ENCODE peak calls at places on chromosome 20, in four cellular contexts. One of them, this sample, is unnamed.

GRCh38 chr20:49045440-49046086 is 549 bp upstream of the CSE1L start:
- DNase-seq in GM23338: peak; percentile 49
- DNase-seq in CD4-positive, CD25-positive, alpha-beta regulatory T cell: no peak
- DNase-seq in cardiac muscle cell: peak; percentile 15
- DNase-seq in this sample: no peak

GRCh38 chr20:17616480-17617211 is 46.8 kb downstream of the DSTN start:
- DNase-seq in GM23338: no peak
- DNase-seq in CD4-positive, CD25-positive, alpha-beta regulatory T cell: no peak
- DNase-seq in cardiac muscle cell: no peak
- DNase-seq in this sample: no peak

GRCh38 chr20:45095753-45096371 is 5.1 kb downstream of the KCNS1 start:
- DNase-seq in GM23338: peak; percentile 85
- DNase-seq in CD4-positive, CD25-positive, alpha-beta regulatory T cell: peak; percentile 61
- DNase-seq in cardiac muscle cell: peak; percentile 83
- DNase-seq in this sample: no peak

GRCh38 chr20:59253779-59254319 is 46.6 kb upstream of the EDN3 start:
- DNase-seq in GM23338: no peak
- DNase-seq in CD4-positive, CD25-positive, alpha-beta regulatory T cell: no peak
- DNase-seq in cardiac muscle cell: no peak
- DNase-seq in this sample: no peak

GRCh38 chr20:20083796-20084195 is 31.5 kb downstream of the CFAP61 start:
- DNase-seq in GM23338: peak; percentile 82
- DNase-seq in CD4-positive, CD25-positive, alpha-beta regulatory T cell: peak; percentile 44
- DNase-seq in cardiac muscle cell: peak; percentile 55
- DNase-seq in this sample: no peak

GRCh38 chr20:53957421-53958172 is 112.8 kb downstream of the BCAS1 start:
- DNase-seq in GM23338: peak; percentile 14
- DNase-seq in CD4-positive, CD25-positive, alpha-beta regulatory T cell: no peak
- DNase-seq in cardiac muscle cell: peak; percentile 48
- DNase-seq in this sample: no peak

GRCh38 chr20:53949319-53949839 is 121.0 kb downstream of the BCAS1 start:
- DNase-seq in GM23338: no peak
- DNase-seq in CD4-positive, CD25-positive, alpha-beta regulatory T cell: peak; percentile 80
- DNase-seq in cardiac muscle cell: peak; percentile 88
- DNase-seq in this sample: peak; percentile 58

GRCh38 chr20:22597303-22597702 is 12.9 kb upstream of the FOXA2 start:
- DNase-seq in GM23338: no peak
- DNase-seq in CD4-positive, CD25-positive, alpha-beta regulatory T cell: no peak
- DNase-seq in cardiac muscle cell: no peak
- DNase-seq in this sample: no peak

GRCh38 chr20:63241272-63241671 is 5.6 kb downstream of the BIRC7 start:
- DNase-seq in GM23338: no peak
- DNase-seq in CD4-positive, CD25-positive, alpha-beta regulatory T cell: no peak
- DNase-seq in cardiac muscle cell: no peak
- DNase-seq in this sample: no peak

GRCh38 chr20:50221501-50222323 is 31.1 kb downstream of the CEBPB start:
- DNase-seq in GM23338: no peak
- DNase-seq in CD4-positive, CD25-positive, alpha-beta regulatory T cell: no peak
- DNase-seq in cardiac muscle cell: peak; percentile 80
- DNase-seq in this sample: no peak

GRCh38 chr20:44065401-44066340 is 121.3 kb downstream of the JPH2 start:
- DNase-seq in GM23338: no peak
- DNase-seq in CD4-positive, CD25-positive, alpha-beta regulatory T cell: no peak
- DNase-seq in cardiac muscle cell: no peak
- DNase-seq in this sample: no peak

GRCh38 chr20:36881888-36882287 is 6.0 kb downstream of the TLDC2 start:
- DNase-seq in GM23338: no peak
- DNase-seq in CD4-positive, CD25-positive, alpha-beta regulatory T cell: no peak
- DNase-seq in cardiac muscle cell: no peak
- DNase-seq in this sample: no peak

GRCh38 chr20:7155282-7155681 is 387.8 kb downstream of the BMP2 start:
- DNase-seq in GM23338: no peak
- DNase-seq in CD4-positive, CD25-positive, alpha-beta regulatory T cell: no peak
- DNase-seq in cardiac muscle cell: no peak
- DNase-seq in this sample: no peak

GRCh38 chr20:59105581-59105980 is 58.0 kb upstream of the ZNF831 start:
- DNase-seq in GM23338: no peak
- DNase-seq in CD4-positive, CD25-positive, alpha-beta regulatory T cell: no peak
- DNase-seq in cardiac muscle cell: no peak
- DNase-seq in this sample: no peak

GRCh38 chr20:46220808-46221207 is 87.5 kb downstream of the CDH22 start:
- DNase-seq in GM23338: peak; percentile 63
- DNase-seq in CD4-positive, CD25-positive, alpha-beta regulatory T cell: no peak
- DNase-seq in cardiac muscle cell: no peak
- DNase-seq in this sample: no peak

GRCh38 chr20:53050338-53050737 is 78.2 kb downstream of the TSHZ2 start:
- DNase-seq in GM23338: no peak
- DNase-seq in CD4-positive, CD25-positive, alpha-beta regulatory T cell: no peak
- DNase-seq in cardiac muscle cell: no peak
- DNase-seq in this sample: no peak

GRCh38 chr20:4195499-4195898 is 180.1 kb upstream of the RNF24 start:
- DNase-seq in GM23338: peak; percentile 76
- DNase-seq in CD4-positive, CD25-positive, alpha-beta regulatory T cell: no peak
- DNase-seq in cardiac muscle cell: peak; percentile 35
- DNase-seq in this sample: no peak

GRCh38 chr20:38932457-38933120 is 6.4 kb downstream of the FAM83D start:
- DNase-seq in GM23338: peak; percentile 23
- DNase-seq in CD4-positive, CD25-positive, alpha-beta regulatory T cell: no peak
- DNase-seq in cardiac muscle cell: peak; percentile 92
- DNase-seq in this sample: no peak

GRCh38 chr20:20277772-20278382 is 90.0 kb upstream of the INSM1 start:
- DNase-seq in GM23338: no peak
- DNase-seq in CD4-positive, CD25-positive, alpha-beta regulatory T cell: no peak
- DNase-seq in cardiac muscle cell: no peak
- DNase-seq in this sample: no peak

GRCh38 chr20:56716806-56717205 is 87.7 kb downstream of the TFAP2C start:
- DNase-seq in GM23338: no peak
- DNase-seq in CD4-positive, CD25-positive, alpha-beta regulatory T cell: no peak
- DNase-seq in cardiac muscle cell: no peak
- DNase-seq in this sample: no peak

GRCh38 chr20:62959998-62960436 is 7.5 kb downstream of the SLC17A9 start:
- DNase-seq in GM23338: no peak
- DNase-seq in CD4-positive, CD25-positive, alpha-beta regulatory T cell: no peak
- DNase-seq in cardiac muscle cell: no peak
- DNase-seq in this sample: no peak

GRCh38 chr20:3786126-3786484 is 435 bp downstream of the CENPB start:
- DNase-seq in GM23338: peak; percentile 55
- DNase-seq in CD4-positive, CD25-positive, alpha-beta regulatory T cell: peak; percentile 47
- DNase-seq in cardiac muscle cell: peak; percentile 68
- DNase-seq in this sample: peak; percentile 71

GRCh38 chr20:53737404-53738038 is 143.9 kb upstream of the ZNF217 start:
- DNase-seq in GM23338: peak; percentile 22
- DNase-seq in CD4-positive, CD25-positive, alpha-beta regulatory T cell: no peak
- DNase-seq in cardiac muscle cell: peak; percentile 32
- DNase-seq in this sample: no peak

GRCh38 chr20:63103402-63104311 is 96.9 kb upstream of the BHLHE23 start:
- DNase-seq in GM23338: no peak
- DNase-seq in CD4-positive, CD25-positive, alpha-beta regulatory T cell: peak; percentile 43
- DNase-seq in cardiac muscle cell: peak; percentile 21
- DNase-seq in this sample: no peak

GRCh38 chr20:38412877-38413577 is 22.1 kb downstream of the SNHG17 start:
- DNase-seq in GM23338: no peak
- DNase-seq in CD4-positive, CD25-positive, alpha-beta regulatory T cell: no peak
- DNase-seq in cardiac muscle cell: no peak
- DNase-seq in this sample: no peak

GRCh38 chr20:38221041-38221589 is 39.4 kb downstream of the KIAA1755 start:
- DNase-seq in GM23338: peak; percentile 88
- DNase-seq in CD4-positive, CD25-positive, alpha-beta regulatory T cell: peak; percentile 57
- DNase-seq in cardiac muscle cell: peak; percentile 62
- DNase-seq in this sample: peak; percentile 63

GRCh38 chr20:11935754-11936551 is 18.3 kb downstream of the BTBD3 start:
- DNase-seq in GM23338: no peak
- DNase-seq in CD4-positive, CD25-positive, alpha-beta regulatory T cell: no peak
- DNase-seq in cardiac muscle cell: no peak
- DNase-seq in this sample: no peak

GRCh38 chr20:23061713-23062561 is 12.5 kb upstream of the THBD start:
- DNase-seq in GM23338: peak; percentile 78
- DNase-seq in CD4-positive, CD25-positive, alpha-beta regulatory T cell: no peak
- DNase-seq in cardiac muscle cell: peak; percentile 89
- DNase-seq in this sample: no peak

GRCh38 chr20:58891076-58891685 is 38.7 kb downstream of the GNAS start:
- DNase-seq in GM23338: peak; percentile 63
- DNase-seq in CD4-positive, CD25-positive, alpha-beta regulatory T cell: peak; percentile 66
- DNase-seq in cardiac muscle cell: peak; percentile 85
- DNase-seq in this sample: peak; percentile 82

GRCh38 chr20:50670126-50670862 is 21.0 kb downstream of the RIPOR3 start:
- DNase-seq in GM23338: no peak
- DNase-seq in CD4-positive, CD25-positive, alpha-beta regulatory T cell: no peak
- DNase-seq in cardiac muscle cell: no peak
- DNase-seq in this sample: no peak

GRCh38 chr20:10271470-10272219 is 53.0 kb downstream of the SNAP25 start:
- DNase-seq in GM23338: no peak
- DNase-seq in CD4-positive, CD25-positive, alpha-beta regulatory T cell: no peak
- DNase-seq in cardiac muscle cell: peak; percentile 7
- DNase-seq in this sample: no peak

GRCh38 chr20:47357296-47358051 is 975 bp upstream of the ZMYND8 start:
- DNase-seq in GM23338: peak; percentile 93
- DNase-seq in CD4-positive, CD25-positive, alpha-beta regulatory T cell: peak; percentile 71
- DNase-seq in cardiac muscle cell: peak; percentile 94
- DNase-seq in this sample: peak; percentile 89

GRCh38 chr20:20410678-20411077 is 42.8 kb downstream of the INSM1 start:
- DNase-seq in GM23338: peak; percentile 76
- DNase-seq in CD4-positive, CD25-positive, alpha-beta regulatory T cell: no peak
- DNase-seq in cardiac muscle cell: peak; percentile 59
- DNase-seq in this sample: no peak

GRCh38 chr20:64203037-64203777 is 39.0 kb downstream of the MYT1 start:
- DNase-seq in GM23338: no peak
- DNase-seq in CD4-positive, CD25-positive, alpha-beta regulatory T cell: no peak
- DNase-seq in cardiac muscle cell: no peak
- DNase-seq in this sample: no peak

GRCh38 chr20:40966103-40966502 is 62.5 kb upstream of the TOP1 start:
- DNase-seq in GM23338: peak; percentile 81
- DNase-seq in CD4-positive, CD25-positive, alpha-beta regulatory T cell: no peak
- DNase-seq in cardiac muscle cell: no peak
- DNase-seq in this sample: no peak

GRCh38 chr20:49853640-49854039 is 41.0 kb downstream of the SLC9A8 start:
- DNase-seq in GM23338: peak; percentile 72
- DNase-seq in CD4-positive, CD25-positive, alpha-beta regulatory T cell: no peak
- DNase-seq in cardiac muscle cell: peak; percentile 63
- DNase-seq in this sample: no peak

GRCh38 chr20:10225439-10226080 is 6.9 kb downstream of the SNAP25 start:
- DNase-seq in GM23338: peak; percentile 73
- DNase-seq in CD4-positive, CD25-positive, alpha-beta regulatory T cell: no peak
- DNase-seq in cardiac muscle cell: peak; percentile 9
- DNase-seq in this sample: no peak

GRCh38 chr20:42041000-42041565 is 422.9 kb upstream of the CHD6 start:
- DNase-seq in GM23338: no peak
- DNase-seq in CD4-positive, CD25-positive, alpha-beta regulatory T cell: no peak
- DNase-seq in cardiac muscle cell: no peak
- DNase-seq in this sample: no peak

DNA sequence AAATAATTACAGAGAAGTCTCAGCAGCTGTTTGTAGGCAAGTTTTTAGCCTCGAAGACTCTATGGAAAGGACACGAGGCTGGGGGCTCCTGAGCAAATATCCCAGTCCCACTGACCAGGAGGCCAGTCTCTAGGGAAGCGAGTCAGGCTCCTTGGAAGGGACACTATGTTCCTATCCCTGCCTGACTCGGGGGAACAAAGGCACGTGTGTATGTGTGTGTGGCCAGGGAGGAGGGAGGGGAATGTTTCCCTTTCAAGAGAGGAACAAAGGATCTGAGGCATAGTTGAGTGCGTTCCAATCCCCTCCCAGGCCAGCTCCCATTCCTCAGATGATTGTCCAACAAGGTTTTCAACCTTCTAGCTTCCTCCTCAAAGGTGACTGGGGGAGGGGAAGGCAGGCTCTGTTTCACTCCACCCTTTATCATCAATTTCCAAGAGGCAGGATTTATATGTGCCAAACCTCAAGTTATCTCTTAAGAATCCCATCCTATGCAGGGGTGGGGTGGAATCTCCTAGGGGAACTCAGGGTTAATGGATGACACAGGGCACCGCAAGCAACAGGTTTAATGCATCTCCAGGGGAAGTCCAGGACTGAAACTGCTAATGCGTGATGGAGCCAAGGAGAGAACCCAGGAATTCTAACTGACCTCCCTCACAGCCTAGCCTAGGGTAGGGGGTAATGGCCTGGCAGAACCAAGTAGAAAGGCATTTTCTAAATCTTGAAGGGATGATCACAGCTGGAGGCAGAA is 9.9 kb downstream of the BCL2L1 start:
- DNase-seq in GM23338: peak; percentile 97
- DNase-seq in CD4-positive, CD25-positive, alpha-beta regulatory T cell: no peak
- DNase-seq in cardiac muscle cell: peak; percentile 93
- DNase-seq in this sample: no peak
- H3K4me3 ChIP-seq in GM23338: peak overlapping the region; percentile 39
- H3K4me3 ChIP-seq in CD4-positive, CD25-positive, alpha-beta regulatory T cell: peak overlapping the region; percentile 60
- H3K4me3 ChIP-seq in cardiac muscle cell: no peak overlapping the region
- H3K4me3 ChIP-seq in this sample: no peak overlapping the region

GRCh38 chr20:1651268-1651667 is 6.3 kb downstream of the SIRPG start:
- DNase-seq in GM23338: no peak
- DNase-seq in CD4-positive, CD25-positive, alpha-beta regulatory T cell: no peak
- DNase-seq in cardiac muscle cell: no peak
- DNase-seq in this sample: no peak
- H3K4me3 ChIP-seq in GM23338: no peak overlapping the region
- H3K4me3 ChIP-seq in CD4-positive, CD25-positive, alpha-beta regulatory T cell: peak overlapping the region; percentile 51
- H3K4me3 ChIP-seq in cardiac muscle cell: no peak overlapping the region
- H3K4me3 ChIP-seq in this sample: no peak overlapping the region

GRCh38 chr20:61690993-61691840 is 374.5 kb downstream of the TAF4 start:
- DNase-seq in GM23338: no peak
- DNase-seq in CD4-positive, CD25-positive, alpha-beta regulatory T cell: no peak
- DNase-seq in cardiac muscle cell: no peak
- DNase-seq in this sample: no peak
- H3K4me3 ChIP-seq in GM23338: no peak overlapping the region
- H3K4me3 ChIP-seq in CD4-positive, CD25-positive, alpha-beta regulatory T cell: no peak overlapping the region
- H3K4me3 ChIP-seq in cardiac muscle cell: no peak overlapping the region
- H3K4me3 ChIP-seq in this sample: no peak overlapping the region

GRCh38 chr20:1922786-1923185 is 27.6 kb downstream of the SIRPA start:
- DNase-seq in GM23338: no peak
- DNase-seq in CD4-positive, CD25-positive, alpha-beta regulatory T cell: no peak
- DNase-seq in cardiac muscle cell: no peak
- DNase-seq in this sample: no peak

GRCh38 chr20:1920252-1920651 is 25.0 kb downstream of the SIRPA start:
- DNase-seq in GM23338: no peak
- DNase-seq in CD4-positive, CD25-positive, alpha-beta regulatory T cell: no peak
- DNase-seq in cardiac muscle cell: no peak
- DNase-seq in this sample: no peak

GRCh38 chr20:1924910-1925861 is 30.0 kb downstream of the SIRPA start:
- DNase-seq in GM23338: peak; percentile 23
- DNase-seq in CD4-positive, CD25-positive, alpha-beta regulatory T cell: no peak
- DNase-seq in cardiac muscle cell: no peak
- DNase-seq in this sample: no peak

GRCh38 chr20:1918766-1919165 is 23.6 kb downstream of the SIRPA start:
- DNase-seq in GM23338: no peak
- DNase-seq in CD4-positive, CD25-positive, alpha-beta regulatory T cell: no peak
- DNase-seq in cardiac muscle cell: no peak
- DNase-seq in this sample: no peak

DNA sequence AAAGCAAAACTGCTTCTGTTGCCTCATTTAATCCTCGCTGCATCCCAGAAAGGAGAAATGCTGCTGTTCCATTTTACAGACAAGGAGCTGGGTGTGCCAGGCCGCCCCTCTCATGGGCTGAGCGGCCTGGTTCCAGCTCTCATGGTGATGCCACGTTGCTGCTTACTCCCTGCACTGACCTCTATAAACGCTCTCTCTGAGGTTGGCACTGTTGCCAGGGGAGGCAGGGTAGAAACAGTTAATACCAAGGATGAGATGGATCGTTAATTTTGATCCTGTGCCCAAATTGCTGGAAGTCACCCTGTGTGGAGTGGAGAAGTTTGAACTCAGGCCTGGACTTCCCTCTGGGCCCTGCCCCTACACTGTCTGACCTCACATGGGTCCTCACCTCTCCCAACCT is 25.6 kb downstream of the SIRPA start:
- DNase-seq in GM23338: no peak
- DNase-seq in CD4-positive, CD25-positive, alpha-beta regulatory T cell: no peak
- DNase-seq in cardiac muscle cell: no peak
- DNase-seq in this sample: no peak
- H3K4me3 ChIP-seq in GM23338: no peak overlapping the region
- H3K4me3 ChIP-seq in CD4-positive, CD25-positive, alpha-beta regulatory T cell: no peak overlapping the region
- H3K4me3 ChIP-seq in cardiac muscle cell: no peak overlapping the region
- H3K4me3 ChIP-seq in this sample: no peak overlapping the region